ENCODE peak calls at places on chromosomes 6 and 20, in five cellular contexts. R, X, N, F and H are unnamed samples.

GRCh38 chr20:30175681-30176080 is 1081.8 kb upstream of the DEFB115 start:
- DNase-seq in R (no peak), X (no peak), N (no peak), F (no peak), H (no peak)

GRCh38 chr6:144219056-144219685 is 66.0 kb upstream of the UTRN start:
- DNase-seq in R (no peak), X (no peak), N (peak), F (peak), H (peak)

GRCh38 chr20:47318596-47319516 is 37.6 kb downstream of the ZMYND8 start:
- DNase-seq in R (peak), X (no peak), N (peak), F (peak), H (peak)

GRCh38 chr20:39019805-39020325 is 57.7 kb downstream of the DHX35 start:
- DNase-seq in R (no peak), X (no peak), N (no peak), F (no peak), H (no peak)

GRCh38 chr6:21188505-21189223 is 404.9 kb upstream of the SOX4 start:
- DNase-seq in R (no peak), X (no peak), N (no peak), F (no peak), H (peak)

GRCh38 chr6:115882174-115882573 is 178.5 kb downstream of the FRK start:
- DNase-seq in R (no peak), X (no peak), N (peak), F (no peak), H (no peak)

GRCh38 chr20:24676353-24676977 is 207.0 kb downstream of the SYNDIG1 start:
- DNase-seq in R (peak), X (no peak), N (no peak), F (no peak), H (no peak)

GRCh38 chr20:59785986-59786753 is 147.3 kb downstream of the SYCP2 start:
- DNase-seq in R (no peak), X (no peak), N (no peak), F (no peak), H (no peak)

GRCh38 chr6:86615299-86615698 is 322.0 kb upstream of the HTR1E start:
- DNase-seq in R (no peak), X (no peak), N (no peak), F (no peak), H (no peak)

GRCh38 chr6:156396068-156396771 is 381.0 kb upstream of the ARID1B start:
- DNase-seq in R (peak), X (no peak), N (no peak), F (no peak), H (no peak)

GRCh38 chr6:149750136-149750609 is 632 bp downstream of the PCMT1 start:
- DNase-seq in R (peak), X (peak), N (peak), F (no peak), H (peak)

GRCh38 chr6:126056355-126057004 is 70.1 kb downstream of the TRMT11 start:
- DNase-seq in R (no peak), X (no peak), N (no peak), F (no peak), H (no peak)